ENCODE peak calls at places on chromosomes 2 and 18, in five cellular contexts. Z is ovary, E is uterus, M is K562, O is gastrocnemius medialis. V is an unnamed sample.

GRCh38 chr2:215952860-215953637 is 60.3 kb downstream of the MREG start:
- DNase-seq in M (no peak), E (no peak), O (no peak), Z (no peak), V (no peak)

GRCh38 chr2:195343540-195343939 is 313.5 kb upstream of the SLC39A10 start:
- DNase-seq in Z (no peak), O (no peak), E (no peak), M (no peak), V (no peak)

GRCh38 chr2:2586068-2586776 is 255.1 kb upstream of the MYT1L start:
- DNase-seq in M (no peak), O (no peak), E (no peak), Z (no peak), V (no peak)

GRCh38 chr2:67234443-67234842 is 162.7 kb upstream of the ETAA1 start:
- DNase-seq in M (no peak), E (peak), O (no peak), Z (no peak), V (no peak)

GRCh38 chr2:156955701-156956100 is 301.8 kb upstream of the GALNT5 start:
- DNase-seq in M (no peak), Z (no peak), E (no peak), O (no peak), V (no peak)

GRCh38 chr2:69227717-69228116 is 159.3 kb downstream of the GFPT1 start:
- DNase-seq in Z (no peak), M (no peak), O (no peak), E (no peak), V (peak)

GRCh38 chr2:106868199-106868598 is 17.8 kb downstream of the ST6GAL2 start:
- DNase-seq in O (no peak), E (no peak), Z (no peak), M (peak), V (peak)

GRCh38 chr2:188076149-188077056 is 215.3 kb upstream of the GULP1 start:
- DNase-seq in O (no peak), E (no peak), Z (no peak), M (no peak), V (no peak)

GRCh38 chr2:12221583-12221982 is 475.2 kb downstream of the LPIN1 start:
- DNase-seq in E (no peak), M (no peak), O (no peak), Z (no peak), V (no peak)

GRCh38 chr2:227406177-227407031 is 18.7 kb upstream of the SCYGR1 start:
- DNase-seq in Z (peak), M (peak), E (peak), O (peak), V (peak)

GRCh38 chr18:58117685-58118403 is 73.8 kb downstream of the NEDD4L start:
- DNase-seq in Z (peak), O (no peak), E (peak), M (peak), V (no peak)

GRCh38 chr2:85611705-85612587 is at the start of gene C2orf68:
- DNase-seq in E (peak), Z (peak), M (peak), O (peak), V (peak)

GRCh38 chr2:200077838-200078237 is 122.5 kb downstream of the MAIP1 start:
- DNase-seq in E (no peak), M (no peak), O (no peak), Z (no peak), V (no peak)

GRCh38 chr2:7878786-7879515 is 802.9 kb upstream of the ID2 start:
- DNase-seq in Z (no peak), E (no peak), O (no peak), M (no peak), V (no peak)

GRCh38 chr2:164048729-164049128 is 312.9 kb upstream of the FIGN start:
- DNase-seq in O (no peak), M (no peak), Z (no peak), E (no peak), V (no peak)

GRCh38 chr2:177029075-177029474 is 183.5 kb upstream of the HNRNPA3 start:
- DNase-seq in M (no peak), Z (no peak), O (no peak), E (no peak), V (no peak)

GRCh38 chr2:9375857-9376428 is 47.4 kb downstream of the ITGB1BP1 start:
- DNase-seq in E (no peak), O (no peak), M (no peak), Z (no peak), V (no peak)
- TF ChIP-seq CTCF in E (no peak), O (no peak), M (peak), Z (no peak), V (no peak)

GRCh38 chr2:112636605-112637288 is 9.0 kb upstream of the SLC20A1 start:
- DNase-seq in O (no peak), M (no peak), Z (no peak), E (no peak), V (no peak)
- TF ChIP-seq POLR2A in O (no peak), M (no peak), Z (no peak), E (no peak), V (no peak)

DNA sequence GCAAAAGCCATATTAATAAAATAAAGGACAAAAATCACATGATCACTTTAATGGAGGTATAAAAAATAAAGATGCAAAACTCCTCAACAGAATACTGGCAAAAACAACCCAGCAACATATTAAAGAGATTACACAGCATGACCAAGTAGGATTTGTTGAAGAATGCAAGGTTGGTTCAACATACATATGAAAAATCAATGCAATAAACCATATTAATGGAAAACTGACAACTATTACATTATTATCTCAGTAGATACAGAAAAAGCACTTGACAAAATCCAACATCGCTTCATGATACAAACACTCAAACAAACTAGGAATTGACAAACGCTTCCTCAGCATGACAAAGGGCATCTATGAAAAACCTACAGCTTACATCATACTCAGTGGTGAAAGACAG is 76.7 kb downstream of the CRACDL start:
- DNase-seq in E (no peak), M (no peak), Z (no peak), O (no peak), V (no peak)
- H3K4me3 ChIP-seq in E (no peak), M (no peak), Z (no peak), O (no peak), V (no peak)

GRCh38 chr18:26813043-26813442 is 52.5 kb downstream of the AQP4 start:
- DNase-seq in O (no peak), Z (peak), E (peak), M (no peak), V (no peak)
- TF ChIP-seq CTCF in O (peak), Z (peak), E (peak), M (no peak), V (no peak)

GRCh38 chr2:143132360-143132759 is 3.1 kb downstream of the ARHGAP15 start:
- DNase-seq in E (no peak), M (no peak), O (no peak), Z (no peak), V (no peak)
- TF ChIP-seq POLR2A in E (no peak), M (no peak), O (no peak), Z (no peak), V (no peak)

V was measured in lower leg skin.